ENCODE peak calls at places on chromosomes 6 and 20, in nine cellular contexts. W is adipocyte; J is RWPE2; M is HCT116; Z is thyroid gland; G is CD8-positive, alpha-beta memory T cell; E is OCI-LY7; H is right lobe of liver; K is endodermal cell. P is an unnamed sample. For H3K36me3, the result is how much of the 10 kb centered on the place peaks cover.

GRCh38 chr6:89828988-89829590 is 591 bp upstream of the CASP8AP2 start:
- DNase-seq in G (peak), E (peak), K (peak), W (no peak), M (no peak), H (no peak), J (no peak), Z (no peak), P (no peak)

GRCh38 chr6:134347141-134347540 is 29.2 kb upstream of the SGK1 start:
- DNase-seq in E (no peak), H (no peak), J (no peak), K (no peak), G (no peak), Z (no peak), M (no peak), W (no peak), P (no peak)

GRCh38 chr6:15400572-15401004 is 154.7 kb downstream of the JARID2 start:
- DNase-seq in W (no peak), K (peak), J (no peak), G (no peak), E (no peak), H (peak), Z (peak), M (no peak), P (peak)

GRCh38 chr6:166567107-166567506 is 19.4 kb downstream of the RAMACL start:
- DNase-seq in E (no peak), Z (no peak), H (no peak), G (no peak), W (peak), M (no peak), K (no peak), J (peak), P (no peak)

GRCh38 chr6:72620866-72621242 is 1.0 kb upstream of the KCNQ5 start:
- DNase-seq in G (peak), E (peak), J (no peak), M (no peak), K (no peak), H (no peak), Z (no peak), W (no peak), P (no peak)

GRCh38 chr6:125983246-125983945 is 2.9 kb upstream of the TRMT11 start:
- DNase-seq in Z (no peak), K (no peak), E (no peak), M (no peak), G (no peak), J (no peak), H (no peak), W (peak), P (no peak)

GRCh38 chr6:77604476-77604875 is 48.4 kb upstream of the MEI4 start:
- DNase-seq in J (no peak), H (no peak), G (no peak), Z (no peak), M (no peak), K (no peak), E (no peak), W (no peak), P (no peak)

GRCh38 chr6:92047886-92048285 is 1371.5 kb downstream of the EPHA7 start:
- DNase-seq in M (no peak), K (no peak), H (no peak), J (no peak), G (no peak), E (no peak), Z (no peak), W (no peak), P (no peak)

GRCh38 chr6:108690326-108691000 is 129.7 kb downstream of the FOXO3 start:
- DNase-seq in Z (no peak), J (no peak), E (no peak), G (no peak), W (no peak), H (no peak), M (no peak), K (peak), P (no peak)

GRCh38 chr20:48656661-48657211 is 171.1 kb downstream of the PREX1 start:
- DNase-seq in M (peak), Z (no peak), H (no peak), G (no peak), J (peak), E (no peak), W (no peak), K (peak), P (no peak)

GRCh38 chr6:75491302-75491701 is 2.3 kb downstream of the FILIP1 start:
- DNase-seq in J (no peak), M (no peak), H (no peak), K (no peak), E (no peak), Z (no peak), G (no peak), W (no peak), P (no peak)

GRCh38 chr6:292506-293184 is 358 bp downstream of the DUSP22 start:
- DNase-seq in H (peak), M (no peak), J (no peak), Z (peak), W (peak), K (peak), E (peak), G (peak), P (peak)

GRCh38 chr20:62809530-62810428 is 5.1 kb downstream of the OGFR start:
- DNase-seq in W (no peak), H (no peak), G (no peak), M (no peak), Z (no peak), K (no peak), J (peak), E (no peak), P (no peak)

GRCh38 chr20:62805711-62806382 is 1.2 kb downstream of the OGFR start:
- DNase-seq in H (peak), Z (no peak), J (peak), K (no peak), E (no peak), M (no peak), G (no peak), W (peak), P (peak)

GRCh38 chr20:62808211-62808865 is 3.7 kb downstream of the OGFR start:
- DNase-seq in M (no peak), K (peak), H (peak), Z (peak), G (peak), J (peak), E (peak), W (peak), P (peak)

GRCh38 chr20:62806383-62807050 is 1.9 kb downstream of the OGFR start:
- DNase-seq in H (no peak), J (no peak), G (no peak), E (peak), Z (no peak), K (no peak), W (no peak), M (no peak), P (no peak)

GRCh38 chr20:62807444-62808210 is 3.0 kb downstream of the OGFR start:
- DNase-seq in M (no peak), K (no peak), E (no peak), G (no peak), J (peak), W (no peak), Z (no peak), H (no peak), P (no peak)
- H3K36me3 ChIP-seq in M (under half), K (under half), E (half or more), G (under half), J (half or more), W (half or more), Z (under half), H (under half), P (half or more)

DNA sequence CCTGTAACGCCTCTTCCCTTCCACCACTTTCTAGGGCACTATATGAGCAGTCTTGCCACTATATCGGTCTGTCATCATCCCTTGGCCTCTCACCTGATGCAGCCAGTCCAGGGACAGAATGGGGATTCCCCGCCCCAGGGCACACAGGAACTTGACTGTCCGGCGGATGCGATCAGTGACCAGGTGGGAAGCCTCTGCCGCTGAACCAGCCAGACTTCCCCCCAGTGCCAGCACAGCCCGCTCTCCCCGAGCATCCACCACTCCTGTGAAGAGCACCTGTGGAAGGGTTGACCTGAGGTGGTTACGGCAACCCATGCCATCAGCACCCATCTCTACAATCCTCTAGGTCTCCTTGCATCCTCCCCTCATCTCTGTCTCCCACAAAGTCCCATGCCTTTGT is 12.2 kb upstream of the NRM start:
- DNase-seq in J (no peak), K (no peak), H (no peak), M (no peak), W (no peak), Z (no peak), G (no peak), E (no peak), P (peak)
- H3K36me3 ChIP-seq in J (under half), K (half or more), H (under half), M (under half), W (under half), Z (under half), G (under half), E (half or more), P (under half)

GRCh38 chr6:164692772-164693171 is 616.6 kb downstream of the C6orf118 start:
- DNase-seq in E (no peak), G (no peak), Z (no peak), J (no peak), W (no peak), M (no peak), H (no peak), K (peak), P (no peak)
- H3K36me3 ChIP-seq in E (under half), G (under half), Z (under half), J (under half), W (under half), M (under half), H (under half), K (under half), P (under half)

GRCh38 chr20:35012227-35013069 is 56.8 kb downstream of the MYH7B start:
- DNase-seq in M (no peak), E (no peak), J (peak), Z (no peak), K (no peak), W (peak), G (no peak), H (peak), P (no peak)

GRCh38 chr20:35017099-35017835 is 61.6 kb downstream of the MYH7B start:
- DNase-seq in G (no peak), Z (no peak), M (no peak), E (no peak), W (no peak), J (no peak), K (no peak), H (no peak), P (no peak)

GRCh38 chr20:35015863-35016193 is 60.2 kb downstream of the MYH7B start:
- DNase-seq in K (no peak), Z (no peak), E (no peak), W (no peak), M (no peak), J (peak), G (no peak), H (no peak), P (no peak)

GRCh38 chr20:35013421-35014411 is 58.0 kb downstream of the MYH7B start:
- DNase-seq in M (no peak), E (no peak), K (no peak), Z (no peak), H (peak), J (peak), G (no peak), W (peak), P (no peak)

DNA sequence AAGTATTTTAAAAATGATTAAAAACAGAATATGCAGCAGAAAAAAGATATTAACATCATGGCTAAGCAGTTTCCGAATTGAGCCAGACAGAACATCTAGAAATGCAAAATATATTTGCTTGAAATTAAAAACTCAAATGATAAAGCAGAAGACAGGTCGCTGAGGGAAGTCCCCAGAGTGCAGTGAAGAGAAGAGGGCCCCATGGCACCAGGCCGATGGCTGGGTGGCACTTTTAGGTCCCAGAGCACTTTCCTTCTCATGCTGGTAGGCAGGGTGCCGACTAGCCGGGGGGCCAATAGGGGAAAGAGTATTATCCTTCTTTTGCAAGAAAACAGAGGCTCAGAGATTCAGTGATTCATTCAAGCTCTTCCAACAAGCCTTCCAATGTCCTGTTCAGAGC is 58.9 kb downstream of the MYH7B start:
- DNase-seq in G (no peak), Z (no peak), K (no peak), W (peak), M (no peak), J (peak), E (no peak), H (no peak), P (no peak)
- H3K36me3 ChIP-seq in G (under half), Z (half or more), K (half or more), W (half or more), M (under half), J (half or more), E (half or more), H (under half), P (half or more)

GRCh38 chr6:111689946-111690345 is 84.3 kb upstream of the TRAF3IP2 start:
- DNase-seq in H (no peak), E (no peak), J (no peak), Z (no peak), K (peak), W (no peak), G (no peak), M (no peak), P (no peak)
- H3K36me3 ChIP-seq in H (under half), E (under half), J (under half), Z (under half), K (half or more), W (half or more), G (half or more), M (under half), P (under half)

GRCh38 chr6:132461958-132462357 is 51.0 kb downstream of the STX7 start:
- DNase-seq in Z (no peak), W (no peak), K (no peak), M (no peak), H (no peak), J (no peak), G (no peak), E (no peak), P (no peak)

GRCh38 chr6:132466952-132467351 is 46.0 kb downstream of the STX7 start:
- DNase-seq in H (no peak), E (no peak), W (peak), M (no peak), Z (no peak), K (no peak), J (no peak), G (no peak), P (no peak)

GRCh38 chr6:132471787-132472186 is 41.1 kb downstream of the STX7 start:
- DNase-seq in G (no peak), M (no peak), K (no peak), Z (no peak), J (no peak), H (no peak), E (no peak), W (no peak), P (no peak)

GRCh38 chr6:132464538-132465256 is 48.2 kb downstream of the STX7 start:
- DNase-seq in K (peak), E (no peak), M (no peak), Z (no peak), J (no peak), W (no peak), H (no peak), G (no peak), P (no peak)

GRCh38 chr6:132465530-132466485 is 47.1 kb downstream of the STX7 start:
- DNase-seq in W (no peak), J (no peak), Z (no peak), E (peak), G (no peak), M (no peak), K (no peak), H (no peak), P (no peak)
- H3K36me3 ChIP-seq in W (half or more), J (half or more), Z (under half), E (half or more), G (under half), M (under half), K (half or more), H (under half), P (half or more)